ENCODE peak calls at places on chromosomes 12 and 14, in eight cellular contexts. E, B, X, V, M, R, L and Y are unnamed samples.

GRCh38 chr12:90729741-90730140 is 225.2 kb downstream of the CCER1 start:
- DNase-seq in E (no peak), B (no peak), X (no peak), V (no peak), M (peak), R (no peak), L (no peak), Y (no peak)

GRCh38 chr12:67269632-67270578 is 747 bp downstream of the CAND1 start:
- DNase-seq in E (peak), B (peak), X (peak), V (peak), M (no peak), R (peak), L (peak), Y (peak)

GRCh38 chr12:48189331-48190125 is 6.1 kb downstream of the CCDC184 start:
- DNase-seq in E (peak), B (peak), X (peak), V (peak), M (peak), R (peak), L (peak), Y (no peak)

GRCh38 chr12:132423251-132424117 is 66.5 kb upstream of the FBRSL1 start:
- DNase-seq in E (no peak), B (no peak), X (no peak), V (no peak), M (no peak), R (no peak), L (no peak), Y (no peak)

GRCh38 chr12:19288603-19289244 is 150.6 kb upstream of the AEBP2 start:
- DNase-seq in E (no peak), B (no peak), X (no peak), V (no peak), M (peak), R (peak), L (no peak), Y (no peak)

GRCh38 chr14:40855343-40855742 is 751.3 kb upstream of the LRFN5 start:
- DNase-seq in E (no peak), B (no peak), X (no peak), V (no peak), M (no peak), R (no peak), L (no peak), Y (no peak)

GRCh38 chr14:68333265-68333664 is 459.6 kb downstream of the ZFP36L1 start:
- DNase-seq in E (no peak), B (no peak), X (no peak), V (no peak), M (no peak), R (no peak), L (no peak), Y (no peak)

GRCh38 chr14:101222362-101223090 is 319.0 kb upstream of the RTL1 start:
- DNase-seq in E (no peak), B (no peak), X (no peak), V (no peak), M (no peak), R (no peak), L (no peak), Y (no peak)

GRCh38 chr12:65192963-65193516 is 23.7 kb downstream of the LEMD3 start:
- DNase-seq in E (no peak), B (no peak), X (no peak), V (no peak), M (no peak), R (no peak), L (no peak), Y (no peak)

GRCh38 chr12:121893901-121894540 is 5.4 kb downstream of the PSMD9 start:
- DNase-seq in E (no peak), B (peak), X (no peak), V (no peak), M (peak), R (no peak), L (no peak), Y (peak)

GRCh38 chr12:84842406-84843013 is 70.1 kb downstream of the SLC6A15 start:
- DNase-seq in E (no peak), B (no peak), X (no peak), V (no peak), M (peak), R (peak), L (no peak), Y (peak)

GRCh38 chr12:105454688-105455087 is 124.2 kb downstream of the C12orf75 start:
- DNase-seq in E (no peak), B (no peak), X (no peak), V (no peak), M (no peak), R (no peak), L (no peak), Y (no peak)

GRCh38 chr14:69715725-69716482 is 51.0 kb upstream of the SRSF5 start:
- DNase-seq in E (no peak), B (peak), X (peak), V (no peak), M (no peak), R (no peak), L (peak), Y (peak)

GRCh38 chr12:54413284-54414190 is 5.5 kb downstream of the ITGA5 start:
- DNase-seq in E (no peak), B (no peak), X (no peak), V (peak), M (peak), R (no peak), L (no peak), Y (peak)

GRCh38 chr12:32843528-32844095 is 53.0 kb downstream of the PKP2 start:
- DNase-seq in E (no peak), B (no peak), X (no peak), V (no peak), M (peak), R (no peak), L (no peak), Y (no peak)

GRCh38 chr12:102095677-102096263 is 24.1 kb downstream of the NUP37 start:
- DNase-seq in E (no peak), B (no peak), X (no peak), V (no peak), M (peak), R (peak), L (no peak), Y (peak)